ENCODE peak calls at places on chromosome 18, in four cellular contexts. One of them, this sample, is unnamed.
A peak's percentile ranks its signal among the peaks of the same experiment; 100 is the strongest.

GRCh38 chr18:26286008-26286407 is 59.8 kb downstream of the TAF4B start:
- DNase-seq in activated T-cell treated with anti-CD3 and anti-CD28 coated beads for 1 hour: no peak
- DNase-seq in CD4-positive, alpha-beta memory T cell: no peak
- DNase-seq in CD4-positive, CD25-positive, alpha-beta regulatory T cell: no peak
- DNase-seq in this sample: no peak

GRCh38 chr18:13165636-13166423 is 52.7 kb upstream of the LDLRAD4 start:
- DNase-seq in activated T-cell treated with anti-CD3 and anti-CD28 coated beads for 1 hour: no peak
- DNase-seq in CD4-positive, alpha-beta memory T cell: no peak
- DNase-seq in CD4-positive, CD25-positive, alpha-beta regulatory T cell: no peak
- DNase-seq in this sample: no peak

GRCh38 chr18:50189160-50189559 is 5.8 kb downstream of the MYO5B start:
- DNase-seq in activated T-cell treated with anti-CD3 and anti-CD28 coated beads for 1 hour: no peak
- DNase-seq in CD4-positive, alpha-beta memory T cell: no peak
- DNase-seq in CD4-positive, CD25-positive, alpha-beta regulatory T cell: no peak
- DNase-seq in this sample: no peak

GRCh38 chr18:13315000-13315399 is 96.4 kb downstream of the LDLRAD4 start:
- DNase-seq in activated T-cell treated with anti-CD3 and anti-CD28 coated beads for 1 hour: no peak
- DNase-seq in CD4-positive, alpha-beta memory T cell: no peak
- DNase-seq in CD4-positive, CD25-positive, alpha-beta regulatory T cell: no peak
- DNase-seq in this sample: no peak

GRCh38 chr18:77668219-77668618 is 418.6 kb downstream of the GALR1 start:
- DNase-seq in activated T-cell treated with anti-CD3 and anti-CD28 coated beads for 1 hour: no peak
- DNase-seq in CD4-positive, alpha-beta memory T cell: no peak
- DNase-seq in CD4-positive, CD25-positive, alpha-beta regulatory T cell: no peak
- DNase-seq in this sample: peak; percentile 40

GRCh38 chr18:14919666-14920065 is 171.7 kb downstream of the ANKRD30B start:
- DNase-seq in activated T-cell treated with anti-CD3 and anti-CD28 coated beads for 1 hour: no peak
- DNase-seq in CD4-positive, alpha-beta memory T cell: no peak
- DNase-seq in CD4-positive, CD25-positive, alpha-beta regulatory T cell: no peak
- DNase-seq in this sample: no peak

GRCh38 chr18:69580107-69580506 is 179.4 kb downstream of the DOK6 start:
- DNase-seq in activated T-cell treated with anti-CD3 and anti-CD28 coated beads for 1 hour: no peak
- DNase-seq in CD4-positive, alpha-beta memory T cell: no peak
- DNase-seq in CD4-positive, CD25-positive, alpha-beta regulatory T cell: peak; percentile 3
- DNase-seq in this sample: no peak

GRCh38 chr18:7958081-7958896 is 391.2 kb downstream of the PTPRM start:
- DNase-seq in activated T-cell treated with anti-CD3 and anti-CD28 coated beads for 1 hour: no peak
- DNase-seq in CD4-positive, alpha-beta memory T cell: no peak
- DNase-seq in CD4-positive, CD25-positive, alpha-beta regulatory T cell: no peak
- DNase-seq in this sample: no peak

GRCh38 chr18:10078053-10078452 is 164.2 kb downstream of the VAPA start:
- DNase-seq in activated T-cell treated with anti-CD3 and anti-CD28 coated beads for 1 hour: no peak
- DNase-seq in CD4-positive, alpha-beta memory T cell: no peak
- DNase-seq in CD4-positive, CD25-positive, alpha-beta regulatory T cell: no peak
- DNase-seq in this sample: no peak

GRCh38 chr18:55384551-55385275 is 203.3 kb downstream of the TCF4 start:
- DNase-seq in activated T-cell treated with anti-CD3 and anti-CD28 coated beads for 1 hour: no peak
- DNase-seq in CD4-positive, alpha-beta memory T cell: no peak
- DNase-seq in CD4-positive, CD25-positive, alpha-beta regulatory T cell: no peak
- DNase-seq in this sample: peak; percentile 36

GRCh38 chr18:25229080-25229479 is 122.9 kb downstream of the ZNF521 start:
- DNase-seq in activated T-cell treated with anti-CD3 and anti-CD28 coated beads for 1 hour: no peak
- DNase-seq in CD4-positive, alpha-beta memory T cell: no peak
- DNase-seq in CD4-positive, CD25-positive, alpha-beta regulatory T cell: no peak
- DNase-seq in this sample: no peak

GRCh38 chr18:12307251-12307736 is 747 bp upstream of the TUBB6 start:
- DNase-seq in activated T-cell treated with anti-CD3 and anti-CD28 coated beads for 1 hour: no peak
- DNase-seq in CD4-positive, alpha-beta memory T cell: no peak
- DNase-seq in CD4-positive, CD25-positive, alpha-beta regulatory T cell: no peak
- DNase-seq in this sample: peak; percentile 72

GRCh38 chr18:70382032-70382431 is 93.2 kb downstream of the SOCS6 start:
- DNase-seq in activated T-cell treated with anti-CD3 and anti-CD28 coated beads for 1 hour: no peak
- DNase-seq in CD4-positive, alpha-beta memory T cell: no peak
- DNase-seq in CD4-positive, CD25-positive, alpha-beta regulatory T cell: no peak
- DNase-seq in this sample: no peak

GRCh38 chr18:31555971-31556747 is 35.5 kb upstream of the TTR start:
- DNase-seq in activated T-cell treated with anti-CD3 and anti-CD28 coated beads for 1 hour: no peak
- DNase-seq in CD4-positive, alpha-beta memory T cell: peak; percentile 41
- DNase-seq in CD4-positive, CD25-positive, alpha-beta regulatory T cell: peak; percentile 39
- DNase-seq in this sample: peak; percentile 40